ENCODE peak calls at places on chromosomes 2 and 18, in five cellular contexts. One of them, this sample, is unnamed.
A peak's percentile ranks its signal among the peaks of the same experiment; 100 is the strongest.

GRCh38 chr2:129178356-129178755 is 801.1 kb upstream of the RAB6C start:
- DNase-seq in CD8-positive, alpha-beta T cell: no peak
- DNase-seq in GM23248: peak; percentile 59
- DNase-seq in bronchial epithelial cell: peak; percentile 91
- DNase-seq in upper lobe of right lung: no peak
- DNase-seq in this sample: peak; percentile 96

GRCh38 chr2:121367246-121367900 is 82.4 kb upstream of the TFCP2L1 start:
- DNase-seq in GM23248: no peak
- DNase-seq in CD8-positive, alpha-beta T cell: no peak
- DNase-seq in upper lobe of right lung: no peak
- DNase-seq in bronchial epithelial cell: no peak
- DNase-seq in this sample: no peak

GRCh38 chr2:233838251-233838650 is 16.1 kb downstream of the HJURP start:
- DNase-seq in GM23248: no peak
- DNase-seq in bronchial epithelial cell: no peak
- DNase-seq in upper lobe of right lung: no peak
- DNase-seq in CD8-positive, alpha-beta T cell: no peak
- DNase-seq in this sample: no peak

GRCh38 chr2:17107131-17107530 is 411.1 kb downstream of the RAD51AP2 start:
- DNase-seq in upper lobe of right lung: no peak
- DNase-seq in CD8-positive, alpha-beta T cell: no peak
- DNase-seq in bronchial epithelial cell: no peak
- DNase-seq in GM23248: no peak
- DNase-seq in this sample: no peak

GRCh38 chr2:12617366-12617765 is 99.4 kb upstream of the TRIB2 start:
- DNase-seq in bronchial epithelial cell: no peak
- DNase-seq in CD8-positive, alpha-beta T cell: no peak
- DNase-seq in GM23248: no peak
- DNase-seq in upper lobe of right lung: no peak
- DNase-seq in this sample: no peak

GRCh38 chr2:168254158-168254935 is 7.0 kb upstream of the STK39 start:
- DNase-seq in bronchial epithelial cell: peak; percentile 55
- DNase-seq in CD8-positive, alpha-beta T cell: no peak
- DNase-seq in GM23248: peak; percentile 56
- DNase-seq in upper lobe of right lung: no peak
- DNase-seq in this sample: no peak

GRCh38 chr2:152814475-152815030 is 96.1 kb downstream of the ARL6IP6 start:
- DNase-seq in CD8-positive, alpha-beta T cell: no peak
- DNase-seq in GM23248: peak; percentile 26
- DNase-seq in bronchial epithelial cell: peak; percentile 66
- DNase-seq in upper lobe of right lung: no peak
- DNase-seq in this sample: no peak

GRCh38 chr2:175990099-175990498 is 12.0 kb downstream of the LNPK start:
- DNase-seq in bronchial epithelial cell: no peak
- DNase-seq in upper lobe of right lung: no peak
- DNase-seq in GM23248: no peak
- DNase-seq in CD8-positive, alpha-beta T cell: no peak
- DNase-seq in this sample: no peak

GRCh38 chr2:25401307-25402021 is 59.7 kb upstream of the DNMT3A start:
- DNase-seq in GM23248: no peak
- DNase-seq in CD8-positive, alpha-beta T cell: no peak
- DNase-seq in upper lobe of right lung: no peak
- DNase-seq in bronchial epithelial cell: no peak
- DNase-seq in this sample: no peak

GRCh38 chr2:49028101-49028500 is 126.2 kb downstream of the FSHR start:
- DNase-seq in upper lobe of right lung: no peak
- DNase-seq in CD8-positive, alpha-beta T cell: no peak
- DNase-seq in bronchial epithelial cell: no peak
- DNase-seq in GM23248: no peak
- DNase-seq in this sample: no peak

GRCh38 chr2:21438949-21439348 is 315.2 kb downstream of the TDRD15 start:
- DNase-seq in GM23248: peak; percentile 5
- DNase-seq in upper lobe of right lung: no peak
- DNase-seq in CD8-positive, alpha-beta T cell: no peak
- DNase-seq in bronchial epithelial cell: no peak
- DNase-seq in this sample: no peak

GRCh38 chr18:55477537-55478300 is 110.3 kb downstream of the TCF4 start:
- DNase-seq in CD8-positive, alpha-beta T cell: no peak
- DNase-seq in GM23248: peak; percentile 82
- DNase-seq in bronchial epithelial cell: peak; percentile 37
- DNase-seq in upper lobe of right lung: no peak
- DNase-seq in this sample: peak; percentile 38

DNA sequence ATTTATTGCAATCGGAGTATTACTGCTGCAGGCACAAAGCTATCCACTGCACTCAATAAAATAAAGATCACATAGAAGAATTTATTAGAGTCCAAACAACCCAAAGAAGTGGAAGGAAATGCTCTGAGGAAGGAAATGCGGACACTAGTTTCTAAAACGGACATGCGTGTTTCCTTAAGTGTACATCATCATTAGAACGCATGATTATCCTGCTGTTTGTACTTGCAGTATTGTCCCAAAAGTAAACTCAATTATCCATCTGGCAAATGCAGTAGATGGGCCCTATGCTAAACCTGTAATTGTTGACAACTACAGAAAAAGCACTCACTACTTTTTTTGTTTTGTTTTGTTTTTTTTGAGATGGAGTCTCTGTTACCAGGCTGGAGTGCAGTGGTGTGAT is 53.6 kb downstream of the PDK1 start:
- DNase-seq in GM23248: no peak
- DNase-seq in bronchial epithelial cell: no peak
- DNase-seq in CD8-positive, alpha-beta T cell: no peak
- DNase-seq in upper lobe of right lung: no peak
- DNase-seq in this sample: no peak
- H3K36me3 ChIP-seq in GM23248: peaks cover 28% of the 10 kb centered on the region
- H3K36me3 ChIP-seq in bronchial epithelial cell: peaks cover 18% of the 10 kb centered on the region
- H3K36me3 ChIP-seq in CD8-positive, alpha-beta T cell: peaks cover 9% of the 10 kb centered on the region
- H3K36me3 ChIP-seq in upper lobe of right lung: no peaks in the 10 kb centered on the region
- H3K36me3 ChIP-seq in this sample: no peaks in the 10 kb centered on the region

DNA sequence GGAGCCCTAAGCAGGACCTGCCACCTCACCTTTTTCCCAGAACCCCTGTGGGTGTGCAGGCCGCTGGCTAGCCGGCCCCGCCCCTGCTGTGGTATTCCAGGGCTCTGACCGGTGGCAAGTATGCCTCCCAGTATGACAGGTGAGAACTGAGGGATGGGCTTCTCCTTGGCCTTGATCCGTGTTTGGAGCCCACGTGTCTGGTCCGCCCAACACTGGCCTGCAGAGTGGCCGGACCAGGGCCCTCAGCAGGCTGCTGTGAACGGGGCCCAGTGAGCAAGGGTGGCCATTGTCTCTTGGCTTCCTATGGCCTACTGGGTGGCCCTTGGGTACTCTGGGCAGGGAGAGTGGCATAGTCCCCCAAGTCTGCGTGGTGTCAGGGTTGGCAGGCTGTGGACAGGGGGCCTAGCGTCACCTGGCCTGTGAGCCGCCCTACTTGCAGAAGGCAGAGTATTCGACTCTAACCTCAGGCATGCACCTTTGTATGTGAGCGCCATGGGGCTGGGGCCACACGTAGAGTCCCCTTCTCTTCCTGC is 1.8 kb downstream of the RNPEPL1 start:
- DNase-seq in bronchial epithelial cell: no peak
- DNase-seq in GM23248: no peak
- DNase-seq in upper lobe of right lung: peak; percentile 65
- DNase-seq in CD8-positive, alpha-beta T cell: no peak
- DNase-seq in this sample: no peak
- H3K4me3 ChIP-seq in bronchial epithelial cell: no peak overlapping the region
- H3K4me3 ChIP-seq in GM23248: no peak overlapping the region
- H3K4me3 ChIP-seq in upper lobe of right lung: peak overlapping the region; percentile 78
- H3K4me3 ChIP-seq in CD8-positive, alpha-beta T cell: peak overlapping the region; percentile 77
- H3K4me3 ChIP-seq in this sample: no peak overlapping the region

GRCh38 chr2:203840816-203841215 is 26.8 kb upstream of the CTLA4 start:
- DNase-seq in CD8-positive, alpha-beta T cell: no peak
- DNase-seq in upper lobe of right lung: no peak
- DNase-seq in bronchial epithelial cell: no peak
- DNase-seq in GM23248: no peak
- DNase-seq in this sample: no peak
- H3K27me3 ChIP-seq in CD8-positive, alpha-beta T cell: no peaks in the 10 kb centered on the region
- H3K27me3 ChIP-seq in upper lobe of right lung: no peaks in the 10 kb centered on the region
- H3K27me3 ChIP-seq in bronchial epithelial cell: peaks cover 4% of the 10 kb centered on the region
- H3K27me3 ChIP-seq in GM23248: no peaks in the 10 kb centered on the region
- H3K27me3 ChIP-seq in this sample: no peaks in the 10 kb centered on the region

GRCh38 chr2:241139531-241140444 is 9.5 kb downstream of the PASK start:
- DNase-seq in GM23248: no peak
- DNase-seq in CD8-positive, alpha-beta T cell: no peak
- DNase-seq in bronchial epithelial cell: no peak
- DNase-seq in upper lobe of right lung: no peak
- DNase-seq in this sample: no peak

GRCh38 chr2:241142593-241142992 is 6.7 kb downstream of the PASK start:
- DNase-seq in upper lobe of right lung: no peak
- DNase-seq in GM23248: no peak
- DNase-seq in bronchial epithelial cell: no peak
- DNase-seq in CD8-positive, alpha-beta T cell: no peak
- DNase-seq in this sample: no peak

GRCh38 chr2:241140445-241140840 is 8.8 kb downstream of the PASK start:
- DNase-seq in CD8-positive, alpha-beta T cell: no peak
- DNase-seq in GM23248: no peak
- DNase-seq in bronchial epithelial cell: no peak
- DNase-seq in upper lobe of right lung: no peak
- DNase-seq in this sample: no peak

GRCh38 chr2:241141214-241141770 is 8.0 kb downstream of the PASK start:
- DNase-seq in bronchial epithelial cell: no peak
- DNase-seq in GM23248: no peak
- DNase-seq in upper lobe of right lung: no peak
- DNase-seq in CD8-positive, alpha-beta T cell: no peak
- DNase-seq in this sample: no peak

GRCh38 chr2:241142063-241142462 is 7.2 kb downstream of the PASK start:
- DNase-seq in GM23248: no peak
- DNase-seq in CD8-positive, alpha-beta T cell: no peak
- DNase-seq in bronchial epithelial cell: no peak
- DNase-seq in upper lobe of right lung: no peak
- DNase-seq in this sample: no peak
- H3K36me3 ChIP-seq in GM23248: no peaks in the 10 kb centered on the region
- H3K36me3 ChIP-seq in CD8-positive, alpha-beta T cell: peaks cover 20% of the 10 kb centered on the region
- H3K36me3 ChIP-seq in bronchial epithelial cell: peaks cover 1% of the 10 kb centered on the region
- H3K36me3 ChIP-seq in upper lobe of right lung: no peaks in the 10 kb centered on the region
- H3K36me3 ChIP-seq in this sample: no peaks in the 10 kb centered on the region

GRCh38 chr2:171347158-171347557 is 86.6 kb downstream of the METTL8 start:
- DNase-seq in bronchial epithelial cell: no peak
- DNase-seq in GM23248: peak; percentile 4
- DNase-seq in upper lobe of right lung: no peak
- DNase-seq in CD8-positive, alpha-beta T cell: no peak
- DNase-seq in this sample: no peak
- H3K4me3 ChIP-seq in bronchial epithelial cell: no peak overlapping the region
- H3K4me3 ChIP-seq in GM23248: no peak overlapping the region
- H3K4me3 ChIP-seq in upper lobe of right lung: no peak overlapping the region
- H3K4me3 ChIP-seq in CD8-positive, alpha-beta T cell: no peak overlapping the region
- H3K4me3 ChIP-seq in this sample: no peak overlapping the region

DNA sequence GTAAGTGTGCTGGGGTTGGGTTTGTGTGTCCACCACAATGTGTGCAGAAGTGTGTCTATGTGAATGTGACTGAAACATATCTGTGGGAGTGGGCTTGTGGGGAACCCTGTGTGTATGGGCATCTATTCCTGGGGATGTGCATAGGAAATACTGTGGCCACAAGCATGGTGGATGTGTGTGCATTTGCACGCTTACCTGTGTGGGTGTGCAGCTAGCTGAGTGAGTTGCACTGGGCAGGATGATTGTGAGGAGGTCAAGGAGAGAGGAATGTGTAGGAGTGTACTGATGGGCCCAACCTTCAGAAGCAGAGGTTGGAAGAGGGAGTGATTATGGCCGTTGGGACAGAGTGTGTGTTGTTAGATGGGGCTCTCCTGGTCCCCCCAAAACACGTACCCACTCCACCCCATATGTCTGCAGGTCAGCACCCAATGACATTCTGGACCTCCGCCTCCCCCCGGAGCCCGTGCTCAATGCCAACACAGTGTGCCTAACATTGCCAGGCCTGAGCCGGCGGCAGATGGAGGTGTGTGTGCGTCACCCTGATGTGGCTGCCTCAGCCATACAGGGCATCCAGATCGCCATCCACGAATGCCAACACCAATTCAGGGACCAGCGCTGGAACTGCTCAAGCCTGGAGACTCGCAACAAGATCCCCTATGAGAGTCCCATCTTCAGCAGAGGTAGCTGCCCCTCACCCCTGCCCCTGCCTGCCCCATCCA is 1.3 kb downstream of the WNT10A start:
- DNase-seq in bronchial epithelial cell: no peak
- DNase-seq in upper lobe of right lung: no peak
- DNase-seq in CD8-positive, alpha-beta T cell: no peak
- DNase-seq in GM23248: no peak
- DNase-seq in this sample: no peak
- H3K27me3 ChIP-seq in bronchial epithelial cell: peaks cover 2% of the 10 kb centered on the region
- H3K27me3 ChIP-seq in upper lobe of right lung: peaks cover 59% of the 10 kb centered on the region
- H3K27me3 ChIP-seq in CD8-positive, alpha-beta T cell: no peaks in the 10 kb centered on the region
- H3K27me3 ChIP-seq in GM23248: peaks cover 21% of the 10 kb centered on the region
- H3K27me3 ChIP-seq in this sample: peaks cover 16% of the 10 kb centered on the region